ENCODE peak calls at places on chromosome 5, in seven cellular contexts. L, U, D, H, Y, A and Q are unnamed samples. For H3K27me3, the result is how much of the 10 kb centered on the place peaks cover.

GRCh38 chr5:115264786-115265185 is 2.1 kb upstream of the PGGT1B start:
- DNase-seq in U (no peak), A (no peak), Y (no peak), L (no peak), H (no peak), D (no peak), Q (no peak)

GRCh38 chr5:33509036-33509435 is 68.3 kb downstream of the TARS1 start:
- DNase-seq in L (no peak), Y (no peak), U (no peak), H (no peak), A (peak), D (no peak), Q (no peak)

GRCh38 chr5:6435356-6435755 is 13.3 kb upstream of the UBE2QL1 start:
- DNase-seq in L (no peak), D (peak), A (no peak), H (peak), Y (no peak), U (peak), Q (peak)

GRCh38 chr5:40869371-40869770 is 28.2 kb downstream of the CARD6 start:
- DNase-seq in Y (no peak), D (no peak), L (no peak), U (no peak), A (no peak), H (no peak), Q (no peak)

GRCh38 chr5:112312810-112313209 is 106.3 kb downstream of the EPB41L4A start:
- DNase-seq in D (no peak), H (no peak), U (no peak), A (no peak), L (peak), Y (no peak), Q (no peak)

GRCh38 chr5:126178521-126178920 is 244.7 kb upstream of the GRAMD2B start:
- DNase-seq in L (peak), Y (peak), D (no peak), A (no peak), U (no peak), H (no peak), Q (no peak)

GRCh38 chr5:178291969-178292825 is 59.6 kb upstream of the PHYKPL start:
- DNase-seq in H (no peak), D (no peak), A (no peak), Y (peak), L (no peak), U (no peak), Q (no peak)

GRCh38 chr5:125148706-125149105 is 402.3 kb upstream of the ZNF608 start:
- DNase-seq in U (no peak), D (no peak), A (no peak), L (peak), Y (no peak), H (no peak), Q (no peak)

GRCh38 chr5:178438746-178439260 is 151.4 kb downstream of the COL23A1 start:
- DNase-seq in U (no peak), D (no peak), Y (no peak), L (no peak), A (no peak), H (no peak), Q (no peak)

GRCh38 chr5:17448877-17449276 is 49.2 kb upstream of the TAF11L2 start:
- DNase-seq in Y (no peak), U (no peak), D (no peak), L (no peak), H (no peak), A (no peak), Q (no peak)
- H3K27ac ChIP-seq in Y (no peak), U (no peak), D (no peak), L (no peak), H (no peak), A (no peak), Q (no peak)

DNA sequence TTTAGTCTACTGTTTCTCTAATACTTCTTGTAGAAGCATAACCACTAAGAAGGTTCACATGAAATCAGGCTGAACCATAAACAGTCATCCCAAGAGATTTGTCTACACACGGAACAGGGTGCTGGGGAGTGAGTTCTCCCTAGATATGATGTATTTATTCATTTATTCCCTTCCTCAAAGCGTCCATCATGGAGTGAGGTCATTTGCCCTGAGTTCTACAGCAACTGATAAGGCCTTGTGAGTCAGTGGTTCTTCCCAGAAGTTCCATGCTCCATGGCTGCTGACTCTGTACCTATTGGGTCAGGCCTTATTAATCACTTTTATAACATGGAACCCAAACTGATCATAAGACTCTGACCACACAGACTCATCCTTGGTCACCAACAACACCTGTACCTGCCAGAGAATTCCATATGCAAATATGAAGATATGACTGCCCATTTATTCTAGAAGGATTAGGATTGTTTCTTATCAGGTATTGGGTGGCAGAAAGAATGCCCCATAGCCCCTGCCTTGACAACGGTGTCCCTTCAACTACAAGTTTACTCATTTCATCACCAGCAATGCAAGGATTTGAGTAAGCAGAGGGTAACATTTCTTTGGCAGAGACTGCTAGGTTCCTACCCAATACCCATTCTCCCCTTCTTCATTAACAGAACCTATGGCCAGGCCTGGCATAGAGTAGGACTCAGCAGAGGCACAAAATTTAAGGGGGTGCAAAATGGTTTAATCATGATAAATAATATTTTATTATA is 118.1 kb downstream of the LHFPL2 start:
- DNase-seq in L (peak), U (no peak), Y (no peak), D (no peak), H (no peak), A (no peak), Q (no peak)
- H3K27me3 ChIP-seq in L (under half), U (under half), Y (under half), D (under half), H (under half), A (under half), Q (under half)

DNA sequence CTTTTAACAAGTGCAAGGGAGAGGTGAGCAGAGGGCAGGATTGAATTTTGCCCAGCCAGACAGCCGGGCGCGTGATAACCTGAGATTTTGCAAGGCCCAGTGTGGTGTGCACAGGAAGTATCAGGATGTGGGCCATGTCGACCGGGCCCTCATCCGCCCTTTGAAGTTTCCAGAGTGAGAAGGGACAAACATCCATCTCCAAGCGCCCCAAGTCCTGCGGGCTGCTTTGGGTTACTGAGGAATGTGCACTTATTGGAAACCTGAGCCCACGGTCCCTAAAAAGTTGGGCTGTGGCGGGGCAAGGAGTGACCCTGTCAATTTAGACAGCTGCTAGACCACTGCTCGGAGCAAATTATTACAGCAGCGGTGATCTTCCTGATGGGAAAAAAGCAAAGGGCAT is 272.2 kb upstream of the IRX2 start:
- DNase-seq in L (no peak), A (no peak), U (no peak), H (no peak), D (no peak), Y (no peak), Q (no peak)
- H3K27ac ChIP-seq in L (no peak), A (no peak), U (no peak), H (no peak), D (no peak), Y (no peak), Q (no peak)

GRCh38 chr5:37842048-37842447 is 2.2 kb upstream of the GDNF start:
- DNase-seq in Y (no peak), L (no peak), A (no peak), H (no peak), U (no peak), D (no peak), Q (no peak)

GRCh38 chr5:37841223-37841622 is 1.4 kb upstream of the GDNF start:
- DNase-seq in L (no peak), H (no peak), A (no peak), D (no peak), Y (no peak), U (no peak), Q (no peak)

GRCh38 chr5:37846786-37847310 is 7.0 kb upstream of the GDNF start:
- DNase-seq in Y (no peak), A (no peak), L (no peak), H (no peak), D (no peak), U (peak), Q (no peak)

GRCh38 chr5:37840036-37840909 is at the start of gene GDNF:
- DNase-seq in U (peak), H (peak), A (peak), Y (peak), D (no peak), L (peak), Q (peak)

DNA sequence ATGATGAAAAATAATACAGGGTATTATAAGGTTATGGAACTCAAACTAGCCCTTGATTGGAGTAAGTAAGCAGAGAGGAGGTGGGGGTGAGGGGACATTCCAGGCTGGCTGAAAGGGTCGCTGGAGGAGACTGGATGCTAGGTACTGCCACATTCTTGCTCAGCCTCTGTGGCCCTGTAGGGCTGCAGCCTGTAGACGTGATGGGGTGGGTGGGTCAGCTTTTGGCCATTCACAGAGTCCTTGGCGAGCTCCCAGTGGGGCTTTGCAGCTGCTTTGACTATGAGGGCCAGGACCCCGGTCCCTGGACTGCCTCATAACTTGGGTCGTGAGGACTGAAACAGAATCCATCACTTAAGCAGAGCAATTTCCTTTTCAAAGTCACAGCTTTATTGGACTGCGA is 4.2 kb upstream of the GDNF start:
- DNase-seq in H (peak), U (peak), Y (peak), L (no peak), D (no peak), A (no peak), Q (peak)
- H3K27me3 ChIP-seq in H (under half), U (under half), Y (under half), L (under half), D (under half), A (under half), Q (under half)

GRCh38 chr5:142784405-142784955 is 14.3 kb downstream of the ARHGAP26 start:
- DNase-seq in Y (no peak), D (no peak), H (no peak), L (no peak), U (no peak), A (no peak), Q (no peak)
- H3K27ac ChIP-seq in Y (peak), D (no peak), H (no peak), L (no peak), U (no peak), A (no peak), Q (no peak)

DNA sequence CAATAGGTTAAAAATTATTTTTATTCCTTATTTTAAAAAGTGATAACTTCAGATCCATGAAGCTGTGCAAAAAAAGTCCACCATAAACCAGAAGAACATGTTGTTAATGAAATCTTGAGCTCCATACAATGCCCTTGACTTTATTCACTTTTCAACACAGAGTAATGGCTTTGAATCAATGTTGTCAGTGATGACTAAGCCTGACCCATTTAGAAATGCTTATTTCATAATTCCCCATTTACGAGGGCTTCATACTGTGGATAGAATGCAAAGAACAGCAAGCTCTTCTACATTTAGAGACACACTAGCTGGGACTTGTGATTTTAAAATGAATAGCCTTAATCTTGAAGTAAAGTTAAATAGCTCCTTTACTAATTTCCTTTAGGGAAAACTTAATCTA is 25.7 kb upstream of the IL9 start:
- DNase-seq in A (no peak), D (no peak), L (peak), U (no peak), H (no peak), Y (no peak), Q (no peak)
- H3K27me3 ChIP-seq in A (under half), D (under half), L (under half), U (under half), H (under half), Y (under half), Q (half or more)

GRCh38 chr5:143350790-143351603 is 52.5 kb downstream of the NR3C1 start:
- DNase-seq in A (peak), Y (no peak), L (peak), H (no peak), U (no peak), D (peak), Q (no peak)
- H3K27ac ChIP-seq in A (peak), Y (peak), L (peak), H (no peak), U (no peak), D (no peak), Q (no peak)

DNA sequence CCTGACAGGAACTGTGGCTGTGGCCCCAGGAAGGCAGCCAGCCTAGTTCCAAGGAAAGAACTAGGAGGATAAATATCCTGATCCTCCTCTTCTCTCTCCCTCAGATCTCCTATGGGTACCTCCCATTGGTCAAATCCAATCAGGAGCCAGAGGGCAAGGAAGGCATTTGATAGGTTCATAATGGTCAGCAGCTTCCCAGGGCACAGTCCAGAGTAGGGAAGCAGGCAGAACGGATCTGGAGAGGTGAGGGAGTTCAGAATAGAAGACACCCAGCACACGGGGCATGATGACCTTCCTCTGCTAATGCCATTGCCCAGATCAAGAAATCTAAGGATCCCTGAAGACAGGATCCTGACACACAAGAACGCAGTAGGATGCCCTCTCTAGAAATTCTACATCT is 8.6 kb downstream of the ABLIM3 start:
- DNase-seq in A (no peak), L (no peak), D (no peak), Y (no peak), U (no peak), H (no peak), Q (no peak)
- H3K27me3 ChIP-seq in A (under half), L (under half), D (under half), Y (under half), U (under half), H (under half), Q (under half)